ENCODE peak calls at places on chromosomes 7 and 10, in four cellular contexts. K is transverse colon, A is ovary, T is thyroid gland. R is an unnamed sample. For H3K36me3, the result is how much of the 10 kb centered on the place peaks cover.

GRCh38 chr7:106001196-106001595 is 38.1 kb downstream of the CDHR3 start:
- DNase-seq in K (no peak), A (no peak), T (no peak), R (no peak)

GRCh38 chr10:5559642-5560141 is 34.9 kb downstream of the CALML3 start:
- DNase-seq in K (no peak), A (no peak), T (no peak), R (no peak)

GRCh38 chr10:110822708-110823291 is 48.9 kb upstream of the PDCD4 start:
- DNase-seq in K (no peak), A (no peak), T (peak), R (no peak)

GRCh38 chr10:71966046-71967004 is 2.1 kb downstream of the CHST3 start:
- DNase-seq in K (no peak), A (no peak), T (no peak), R (no peak)

GRCh38 chr7:101185258-101185839 is 5.3 kb upstream of the NAT16 start:
- DNase-seq in K (peak), A (no peak), T (no peak), R (no peak)

GRCh38 chr7:127409629-127410028 is 17.1 kb upstream of the ZNF800 start:
- DNase-seq in K (no peak), A (no peak), T (no peak), R (no peak)

GRCh38 chr7:17558558-17559332 is 260.3 kb downstream of the AHR start:
- DNase-seq in K (peak), A (no peak), T (no peak), R (peak)

GRCh38 chr10:79477456-79477855 is 32.0 kb upstream of the ZCCHC24 start:
- DNase-seq in K (no peak), A (no peak), T (no peak), R (no peak)

GRCh38 chr7:50217961-50218360 is 86.6 kb upstream of the IKZF1 start:
- DNase-seq in K (no peak), A (no peak), T (no peak), R (no peak)

GRCh38 chr10:119493155-119493554 is 49.4 kb downstream of the RGS10 start:
- DNase-seq in K (no peak), A (no peak), T (no peak), R (no peak)

GRCh38 chr10:100625821-100626220 is 90.1 kb downstream of the HIF1AN start:
- DNase-seq in K (no peak), A (no peak), T (no peak), R (no peak)

GRCh38 chr10:126013489-126014281 is 117.3 kb downstream of the FANK1 start:
- DNase-seq in K (no peak), A (no peak), T (no peak), R (no peak)

GRCh38 chr10:107971973-107972372 is 807.5 kb upstream of the SORCS1 start:
- DNase-seq in K (no peak), A (no peak), T (no peak), R (no peak)

GRCh38 chr7:122310119-122311021 is 5.8 kb upstream of the FEZF1 start:
- DNase-seq in K (no peak), A (peak), T (peak), R (no peak)

DNA sequence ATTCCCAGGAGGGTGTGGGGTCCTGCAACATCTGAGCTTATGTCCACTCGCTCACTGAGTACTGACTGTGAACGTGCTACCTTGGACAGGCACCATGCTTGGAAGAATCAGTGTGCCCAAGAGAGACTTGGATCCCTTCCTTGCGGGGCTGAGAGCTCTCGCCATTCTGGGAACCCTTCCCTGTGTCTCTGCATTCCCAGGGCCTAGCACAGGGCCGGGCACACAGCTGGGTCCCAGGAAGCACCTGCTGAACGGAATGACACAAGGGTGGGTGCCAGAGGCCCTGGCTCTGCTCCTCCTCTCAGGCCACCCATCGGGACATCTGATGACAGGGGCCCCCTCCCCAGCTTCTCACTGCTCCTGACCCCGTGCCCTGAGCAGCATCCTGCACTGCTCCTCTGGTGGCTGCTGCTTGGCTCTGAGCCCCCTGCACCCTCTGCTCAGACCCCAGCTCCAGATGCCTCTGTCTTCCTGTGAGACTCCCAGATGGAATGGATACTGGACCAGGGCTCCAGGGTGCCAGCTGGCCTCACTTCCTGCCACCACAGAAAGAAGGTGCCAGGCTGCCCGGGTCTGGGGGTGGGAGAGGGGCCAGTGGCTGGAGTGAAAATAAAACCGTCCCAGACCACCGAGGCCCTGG is 129.6 kb downstream of the NEURL1 start:
- DNase-seq in K (no peak), A (no peak), T (no peak), R (no peak)
- H3K36me3 ChIP-seq in K (under half), A (under half), T (under half), R (under half)

GRCh38 chr10:102322914-102323313 is 72.6 kb upstream of the NFKB2 start:
- DNase-seq in K (peak), A (no peak), T (no peak), R (no peak)
- H3K36me3 ChIP-seq in K (under half), A (under half), T (under half), R (under half)

DNA sequence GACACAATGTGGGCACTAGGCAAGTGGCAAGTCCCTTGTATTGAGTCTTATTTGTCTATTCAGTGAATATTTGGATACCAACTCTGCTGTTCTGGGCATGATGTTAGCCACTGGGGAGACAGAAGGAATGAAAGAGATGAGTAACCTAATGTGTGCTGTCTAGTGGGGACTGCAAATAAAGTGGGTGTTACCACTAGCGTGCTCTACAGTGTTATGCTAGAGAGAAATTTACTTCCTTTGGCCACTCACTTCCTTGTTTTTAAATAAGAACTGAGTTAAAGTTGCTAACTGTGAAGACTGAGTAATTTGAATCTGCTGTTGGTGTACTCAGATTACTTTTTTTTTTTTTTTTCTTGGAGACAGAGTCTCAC is 69.6 kb downstream of the KIAA1217 start:
- DNase-seq in K (no peak), A (no peak), T (no peak), R (no peak)
- H3K36me3 ChIP-seq in K (under half), A (under half), T (under half), R (under half)

GRCh38 chr10:132198381-132199181 is 11.8 kb downstream of the DPYSL4 start:
- DNase-seq in K (no peak), A (no peak), T (no peak), R (no peak)
- H3K36me3 ChIP-seq in K (under half), A (under half), T (under half), R (under half)

DNA sequence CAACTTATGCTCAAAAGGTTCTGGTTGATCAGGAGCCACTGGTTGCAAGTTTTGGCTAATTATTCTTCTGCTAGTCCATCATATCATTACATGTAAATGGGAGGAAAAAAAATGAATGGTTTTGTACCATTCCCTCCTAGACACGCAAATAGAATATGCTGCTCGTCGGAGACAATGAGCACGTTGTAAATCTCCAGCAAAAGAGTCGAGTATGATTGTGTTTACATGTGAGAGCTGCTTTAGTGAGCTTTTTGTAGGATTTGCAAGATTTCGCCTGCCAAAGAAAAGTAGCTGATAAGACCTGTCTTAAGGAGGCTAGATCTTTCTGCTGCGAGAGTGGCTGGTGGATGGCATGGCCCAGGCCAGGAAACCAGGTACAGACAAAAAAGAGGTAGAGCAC is 109.0 kb downstream of the ZMYND11 start:
- DNase-seq in K (no peak), A (no peak), T (no peak), R (no peak)
- H3K36me3 ChIP-seq in K (under half), A (under half), T (half or more), R (under half)

GRCh38 chr10:37304036-37304435 is 178.6 kb downstream of the ANKRD30A start:
- DNase-seq in K (no peak), A (no peak), T (no peak), R (no peak)

GRCh38 chr10:37301271-37301670 is 175.9 kb downstream of the ANKRD30A start:
- DNase-seq in K (no peak), A (no peak), T (no peak), R (no peak)
- H3K36me3 ChIP-seq in K (under half), A (under half), T (under half), R (under half)

DNA sequence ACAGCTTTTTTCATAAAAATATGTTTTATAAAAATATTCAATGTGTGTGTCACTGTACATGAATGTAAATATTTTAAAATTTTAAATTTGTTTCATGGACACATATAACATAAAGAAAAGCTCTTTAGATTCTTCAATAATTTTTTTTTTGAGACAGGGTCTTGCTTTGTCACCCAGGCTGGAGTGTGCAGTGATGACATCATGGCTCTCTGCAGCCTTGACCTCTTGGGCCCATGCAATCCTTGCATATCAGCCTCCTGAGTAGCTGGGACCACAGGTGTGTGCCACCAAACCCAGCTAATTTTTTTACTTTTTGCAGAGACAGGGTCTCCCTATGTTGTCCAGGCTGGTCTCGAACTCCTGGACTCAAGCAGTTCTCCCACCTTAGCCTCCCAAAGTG is 9.9 kb downstream of the XRCC2 start:
- DNase-seq in K (no peak), A (no peak), T (no peak), R (no peak)
- H3K36me3 ChIP-seq in K (under half), A (under half), T (under half), R (under half)

R was measured in lung.